ENCODE peak calls at places on chromosomes 6 and 20, in four cellular contexts. B is SHP77, A is activated T-cell treated with anti-CD3 and anti-CD28 coated beads for 24 hours, T is IMR-90. D is an unnamed sample.

GRCh38 chr6:106560966-106561740 is 68.1 kb downstream of the RTN4IP1 start:
- DNase-seq in B (no peak), T (peak), A (no peak), D (no peak)

GRCh38 chr20:17782768-17783167 is 83.0 kb downstream of the BANF2 start:
- DNase-seq in B (no peak), T (no peak), A (no peak), D (no peak)

GRCh38 chr20:59701236-59701635 is 96.9 kb downstream of the PHACTR3 start:
- DNase-seq in A (no peak), B (no peak), T (no peak), D (no peak)

GRCh38 chr20:37270586-37271420 is 9.2 kb upstream of the GHRH start:
- DNase-seq in B (no peak), A (no peak), T (peak), D (no peak)

GRCh38 chr20:45415822-45416637 is at the start of gene PIGT:
- DNase-seq in T (peak), B (peak), A (peak), D (peak)

GRCh38 chr6:166382500-166382932 is 224 bp downstream of the MPC1 start:
- DNase-seq in A (no peak), B (no peak), T (no peak), D (no peak)

GRCh38 chr20:48722737-48723191 is 105.0 kb downstream of the PREX1 start:
- DNase-seq in A (no peak), B (peak), T (no peak), D (peak)

GRCh38 chr6:32170294-32170693 is 5.6 kb downstream of the AGPAT1 start:
- DNase-seq in A (no peak), B (no peak), T (no peak), D (no peak)

GRCh38 chr6:12472601-12473038 is 182.5 kb downstream of the EDN1 start:
- DNase-seq in A (no peak), T (peak), B (no peak), D (peak)

GRCh38 chr20:48920527-48921167 is 864 bp upstream of the ARFGEF2 start:
- DNase-seq in B (no peak), T (no peak), A (no peak), D (no peak)

GRCh38 chr6:142356271-142356938 is 54.6 kb downstream of the ADGRG6 start:
- DNase-seq in A (no peak), B (no peak), T (peak), D (no peak)

GRCh38 chr6:34658605-34659218 is 37.9 kb downstream of the ILRUN start:
- DNase-seq in A (no peak), B (no peak), T (no peak), D (no peak)

GRCh38 chr6:157263881-157264397 is 59.4 kb downstream of the TMEM242 start:
- DNase-seq in A (no peak), B (no peak), T (no peak), D (no peak)

GRCh38 chr6:117545161-117545595 is 57.1 kb downstream of the GOPC start:
- DNase-seq in T (no peak), A (no peak), B (no peak), D (peak)

GRCh38 chr20:58138395-58138794 is 90.1 kb downstream of the ANKRD60 start:
- DNase-seq in A (no peak), B (no peak), T (no peak), D (no peak)

GRCh38 chr6:113825776-113826175 is 31.4 kb upstream of the MARCKS start:
- DNase-seq in T (peak), A (no peak), B (no peak), D (no peak)

GRCh38 chr6:117156701-117157100 is 108.7 kb upstream of the VGLL2 start:
- DNase-seq in T (no peak), B (no peak), A (no peak), D (no peak)

GRCh38 chr20:47320990-47321805 is 35.3 kb downstream of the ZMYND8 start:
- DNase-seq in A (no peak), B (no peak), T (no peak), D (no peak)

GRCh38 chr6:140857734-140858380 is 1274.9 kb upstream of the GJE1 start:
- DNase-seq in T (peak), A (no peak), B (peak), D (peak)

GRCh38 chr6:133407320-133408100 is 166.4 kb downstream of the EYA4 start:
- DNase-seq in A (no peak), T (no peak), B (no peak), D (no peak)

GRCh38 chr6:156850356-156850755 is 73.2 kb downstream of the ARID1B start:
- DNase-seq in B (no peak), T (no peak), A (no peak), D (no peak)

GRCh38 chr20:4748847-4749246 is 27.1 kb downstream of the PRND start:
- DNase-seq in A (no peak), T (no peak), B (no peak), D (no peak)

GRCh38 chr20:17556842-17557674 is 12.8 kb upstream of the DSTN start:
- DNase-seq in T (peak), A (no peak), B (peak), D (peak)

GRCh38 chr20:2798814-2799213 is 1.6 kb downstream of the CPXM1 start:
- DNase-seq in A (no peak), T (peak), B (no peak), D (no peak)